ENCODE peak calls at places on chromosomes 13 and 19, in eight cellular contexts. M is right atrium auricular region, L is thyroid gland, U is neuronal stem cell, Q is heart right ventricle, J is HAP-1, W is body of pancreas, T is GM23248. N is an unnamed sample.

GRCh38 chr19:4673726-4674125 is 3.6 kb upstream of the MYDGF start:
- DNase-seq in L (no peak), U (no peak), T (no peak), J (no peak), Q (no peak), M (no peak), W (no peak), N (no peak)

GRCh38 chr19:806815-807421 is 9.7 kb downstream of the PTBP1 start:
- DNase-seq in W (no peak), M (no peak), U (no peak), T (no peak), J (no peak), Q (no peak), L (no peak), N (no peak)

GRCh38 chr13:86788624-86789023 is 882.5 kb upstream of the SLITRK5 start:
- DNase-seq in L (no peak), T (no peak), U (no peak), W (no peak), J (peak; percentile 49), M (no peak), Q (no peak), N (no peak)

GRCh38 chr19:48878219-48879024 is 6.2 kb downstream of the PPP1R15A start:
- DNase-seq in W (no peak), Q (peak; percentile 75), U (no peak), T (peak; percentile 51), L (no peak), M (peak; percentile 89), J (no peak), N (peak; percentile 75)

GRCh38 chr19:15935167-15935702 is 906 bp upstream of the CYP4F11 start:
- DNase-seq in L (peak; percentile 33), M (no peak), W (peak; percentile 30), Q (no peak), T (no peak), J (no peak), U (no peak), N (no peak)

GRCh38 chr19:30391052-30391451 is 18.9 kb downstream of the ZNF536 start:
- DNase-seq in L (no peak), U (no peak), Q (no peak), T (no peak), M (peak; percentile 32), J (no peak), W (no peak), N (no peak)

GRCh38 chr19:35120492-35120891 is 4.9 kb downstream of the FXYD3 start:
- DNase-seq in W (peak; percentile 64), J (no peak), U (no peak), M (no peak), Q (no peak), L (no peak), T (peak; percentile 80), N (peak; percentile 38)

GRCh38 chr13:49464621-49465325 is 20.7 kb downstream of the SETDB2 start:
- DNase-seq in Q (no peak), L (no peak), M (no peak), W (no peak), U (no peak), J (no peak), T (no peak), N (no peak)

GRCh38 chr13:74575729-74576125 is 441.5 kb upstream of the KLF12 start:
- DNase-seq in T (peak; percentile 73), Q (peak; percentile 95), M (peak; percentile 88), J (no peak), W (peak; percentile 28), L (peak; percentile 29), U (peak; percentile 54), N (peak; percentile 3)

GRCh38 chr13:107512551-107512950 is 702.8 kb downstream of the LIG4 start:
- DNase-seq in U (no peak), L (no peak), T (no peak), W (no peak), Q (no peak), J (no peak), M (no peak), N (no peak)

GRCh38 chr13:62583466-62583865 is 1167.8 kb upstream of the PCDH20 start:
- DNase-seq in T (no peak), U (no peak), Q (no peak), M (no peak), L (no peak), J (no peak), W (no peak), N (no peak)

GRCh38 chr19:4977299-4978174 is 8.6 kb downstream of the KDM4B start:
- DNase-seq in L (peak; percentile 88), J (no peak), Q (no peak), T (peak; percentile 98), M (no peak), W (peak; percentile 38), U (no peak), N (no peak)

GRCh38 chr19:1247747-1248453 is 483 bp upstream of the MIDN start:
- DNase-seq in J (no peak), T (peak; percentile 87), U (no peak), L (peak; percentile 71), M (peak; percentile 88), W (peak; percentile 87), Q (peak; percentile 86), N (peak; percentile 72)

GRCh38 chr13:30142502-30143211 is 164.7 kb downstream of the KATNAL1 start:
- DNase-seq in W (peak; percentile 55), T (peak; percentile 95), U (no peak), J (no peak), M (no peak), Q (no peak), L (peak; percentile 78), N (peak; percentile 20)

GRCh38 chr13:30727491-30728350 is 7.6 kb upstream of the ALOX5AP start:
- DNase-seq in U (no peak), L (no peak), W (no peak), M (no peak), J (no peak), Q (no peak), T (no peak), N (no peak)

GRCh38 chr19:53328967-53329366 is 4.6 kb upstream of the ZNF845 start:
- DNase-seq in W (no peak), M (no peak), U (no peak), L (peak; percentile 19), T (peak; percentile 62), Q (peak; percentile 69), J (no peak), N (no peak)

GRCh38 chr13:43785681-43786471 is 896 bp downstream of the ENOX1 start:
- DNase-seq in Q (peak; percentile 88), T (peak; percentile 76), M (peak; percentile 78), J (peak; percentile 42), U (peak; percentile 41), W (peak; percentile 71), L (peak; percentile 72), N (peak; percentile 21)

GRCh38 chr13:43786766-43787517 is at the start of gene ENOX1:
- DNase-seq in Q (peak; percentile 67), U (peak; percentile 64), T (peak; percentile 84), M (no peak), J (peak; percentile 69), L (peak; percentile 44), W (peak; percentile 51), N (peak; percentile 33)

GRCh38 chr13:43786472-43786765 is 353 bp downstream of the ENOX1 start:
- DNase-seq in M (no peak), J (no peak), L (no peak), Q (no peak), W (no peak), T (no peak), U (no peak), N (no peak)

GRCh38 chr13:43787518-43787891 is 733 bp upstream of the ENOX1 start:
- DNase-seq in T (peak; percentile 9), W (no peak), Q (no peak), U (no peak), M (no peak), J (no peak), L (no peak), N (no peak)

GRCh38 chr13:43787998-43788397 is 1.2 kb upstream of the ENOX1 start:
- DNase-seq in L (no peak), M (no peak), T (peak; percentile 72), Q (no peak), J (peak; percentile 68), W (no peak), U (peak; percentile 38), N (no peak)
- H3K27me3 ChIP-seq in L (peaks cover 4% of the 10 kb centered on the region), M (no peaks in the 10 kb centered on the region), T (no peaks in the 10 kb centered on the region), Q (peaks cover 44% of the 10 kb centered on the region), J (no peaks in the 10 kb centered on the region), W (peaks cover 4% of the 10 kb centered on the region), U (no peaks in the 10 kb centered on the region), N (no peaks in the 10 kb centered on the region)

GRCh38 chr13:76889254-76889653 is 3.0 kb upstream of the KCTD12 start:
- DNase-seq in T (no peak), W (no peak), J (no peak), M (no peak), U (no peak), L (no peak), Q (no peak), N (no peak)

GRCh38 chr13:76892488-76892887 is 6.3 kb upstream of the KCTD12 start:
- DNase-seq in L (no peak), W (no peak), J (no peak), Q (no peak), M (no peak), U (no peak), T (no peak), N (no peak)

GRCh38 chr13:76887070-76887563 is 912 bp upstream of the KCTD12 start:
- DNase-seq in J (no peak), Q (peak; percentile 21), U (peak; percentile 11), W (no peak), M (no peak), L (peak; percentile 16), T (no peak), N (no peak)

GRCh38 chr13:76888421-76888820 is 2.2 kb upstream of the KCTD12 start:
- DNase-seq in T (no peak), J (no peak), Q (no peak), U (no peak), L (no peak), W (no peak), M (no peak), N (no peak)

GRCh38 chr13:76890036-76890435 is 3.8 kb upstream of the KCTD12 start:
- DNase-seq in J (no peak), Q (no peak), T (peak; percentile 30), W (no peak), U (no peak), L (no peak), M (no peak), N (no peak)
- H3K27me3 ChIP-seq in J (peaks cover 36% of the 10 kb centered on the region), Q (no peaks in the 10 kb centered on the region), T (peaks cover 7% of the 10 kb centered on the region), W (no peaks in the 10 kb centered on the region), U (no peaks in the 10 kb centered on the region), L (no peaks in the 10 kb centered on the region), M (no peaks in the 10 kb centered on the region), N (no peaks in the 10 kb centered on the region)

DNA sequence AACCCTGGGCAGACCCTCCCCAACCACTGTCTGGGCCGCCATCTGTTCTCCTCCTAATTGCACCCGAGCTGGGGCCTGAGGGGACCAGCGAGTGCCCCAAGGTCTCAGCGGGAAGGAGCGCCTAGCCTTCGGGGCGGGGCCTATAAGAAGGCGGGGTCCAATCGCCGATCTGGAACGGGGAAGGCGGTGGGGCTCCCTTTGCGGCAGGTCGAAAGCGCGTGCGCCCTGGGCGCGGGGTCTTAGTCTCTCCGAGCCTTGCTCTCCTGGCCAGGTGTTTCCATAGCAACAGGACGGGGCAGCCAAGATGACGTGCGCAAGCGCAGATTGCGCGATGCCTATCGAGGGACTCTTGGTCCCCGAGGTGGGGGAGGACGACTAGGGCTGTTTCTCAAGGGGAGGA is 2.8 kb downstream of the MAST1 start:
- DNase-seq in U (peak; percentile 96), Q (no peak), T (peak; percentile 45), L (peak; percentile 6), J (no peak), W (peak; percentile 60), M (no peak), N (no peak)
- H3K27me3 ChIP-seq in U (no peaks in the 10 kb centered on the region), Q (peaks cover 100% of the 10 kb centered on the region), T (peaks cover 44% of the 10 kb centered on the region), L (peaks cover 35% of the 10 kb centered on the region), J (no peaks in the 10 kb centered on the region), W (peaks cover 27% of the 10 kb centered on the region), M (peaks cover 41% of the 10 kb centered on the region), N (peaks cover 39% of the 10 kb centered on the region)

GRCh38 chr13:91211548-91211947 is 135.9 kb upstream of the MIR17HG start:
- DNase-seq in Q (no peak), L (no peak), U (no peak), T (no peak), J (no peak), W (no peak), M (no peak), N (no peak)
- H3K27me3 ChIP-seq in Q (peaks cover 11% of the 10 kb centered on the region), L (no peaks in the 10 kb centered on the region), U (no peaks in the 10 kb centered on the region), T (no peaks in the 10 kb centered on the region), J (no peaks in the 10 kb centered on the region), W (no peaks in the 10 kb centered on the region), M (no peaks in the 10 kb centered on the region), N (no peaks in the 10 kb centered on the region)

N was measured in small intestine.